ENCODE peak calls at places on chromosomes 11 and 22, in five cellular contexts. N, O, M, A and C are unnamed samples.

GRCh38 chr22:22838148-22838786 is 49.3 kb upstream of the IGLL5 start:
- DNase-seq in O (no peak), A (no peak), M (no peak), N (no peak), C (no peak)

GRCh38 chr11:78423241-78423640 is 5.6 kb upstream of the GAB2 start:
- DNase-seq in A (no peak), M (no peak), N (no peak), O (no peak), C (no peak)

GRCh38 chr11:10328314-10329090 is 23.6 kb downstream of the ADM start:
- DNase-seq in A (no peak), M (no peak), O (peak; percentile 69), N (no peak), C (no peak)

GRCh38 chr11:93330446-93330984 is at the start of gene DEUP1:
- DNase-seq in O (no peak), N (no peak), M (peak; percentile 82), A (peak; percentile 30), C (no peak)

GRCh38 chr22:22684605-22685561 is 40.5 kb downstream of the GGTLC2 start:
- DNase-seq in N (no peak), A (no peak), M (no peak), O (peak; percentile 45), C (peak; percentile 43)

GRCh38 chr11:63144121-63144520 is at the start of gene SLC22A24:
- DNase-seq in O (no peak), N (no peak), M (no peak), A (no peak), C (no peak)

GRCh38 chr22:35519306-35520000 is 21.2 kb upstream of the RASD2 start:
- DNase-seq in M (no peak), O (no peak), A (no peak), N (no peak), C (no peak)

GRCh38 chr11:128448487-128448886 is 138.9 kb downstream of the ETS1 start:
- DNase-seq in A (no peak), N (no peak), O (no peak), M (no peak), C (no peak)

GRCh38 chr22:48307941-48308340 is 1519.7 kb downstream of the BRD1 start:
- DNase-seq in O (no peak), A (no peak), M (no peak), N (no peak), C (no peak)

GRCh38 chr11:65641233-65642013 is 3.5 kb downstream of the SIPA1 start:
- DNase-seq in M (no peak), O (no peak), N (no peak), A (no peak), C (no peak)

GRCh38 chr11:35138606-35138948 is 394 bp upstream of the CD44 start:
- DNase-seq in N (no peak), O (no peak), A (no peak), M (no peak), C (no peak)

GRCh38 chr11:131504199-131504949 is 134.0 kb downstream of the NTM start:
- DNase-seq in N (no peak), O (no peak), M (peak; percentile 72), A (peak; percentile 88), C (no peak)

GRCh38 chr11:8068605-8069221 is 12.3 kb upstream of the TUB start:
- DNase-seq in A (peak; percentile 26), O (no peak), N (no peak), M (peak; percentile 42), C (no peak)

GRCh38 chr11:79466411-79466810 is 25.6 kb upstream of the TENM4 start:
- DNase-seq in A (no peak), O (no peak), M (no peak), N (no peak), C (no peak)

GRCh38 chr11:125242141-125242780 is 77.7 kb downstream of the PKNOX2 start:
- DNase-seq in O (no peak), N (no peak), M (no peak), A (no peak), C (no peak)

GRCh38 chr11:110798231-110798630 is 86.0 kb upstream of the ARHGAP20 start:
- DNase-seq in A (no peak), N (no peak), M (no peak), O (no peak), C (no peak)

GRCh38 chr11:18669211-18669593 is 29.4 kb upstream of the TMEM86A start:
- DNase-seq in N (no peak), O (no peak), A (no peak), M (no peak), C (no peak)

GRCh38 chr11:68763181-68763721 is 11.9 kb upstream of the TESMIN start:
- DNase-seq in M (peak; percentile 56), N (no peak), O (no peak), A (no peak), C (peak; percentile 47)

GRCh38 chr11:102598272-102598671 is 26.9 kb downstream of the MMP20 start:
- DNase-seq in N (no peak), M (no peak), A (no peak), O (no peak), C (no peak)

GRCh38 chr22:48576333-48577013 is 1251.2 kb downstream of the BRD1 start:
- DNase-seq in O (peak; percentile 25), M (peak; percentile 82), A (peak; percentile 47), N (no peak), C (no peak)

GRCh38 chr22:45344339-45344738 is 34.6 kb downstream of the FAM118A start:
- DNase-seq in M (no peak), A (no peak), O (no peak), N (no peak), C (no peak)